ENCODE peak calls at places on chromosome 16, in four cellular contexts. One of them, this sample, is unnamed.
A peak's percentile ranks its signal among the peaks of the same experiment; 100 is the strongest.

GRCh38 chr16:9374076-9374475 is 282.6 kb downstream of the HAPSTR1 start:
- DNase-seq in CD4-positive, alpha-beta memory T cell: no peak
- DNase-seq in fibroblast of the conjunctiva: no peak
- DNase-seq in Right ventricle myocardium superior: no peak
- DNase-seq in this sample: no peak

GRCh38 chr16:84597518-84598390 is 20.1 kb downstream of the COTL1 start:
- DNase-seq in Right ventricle myocardium superior: no peak
- DNase-seq in fibroblast of the conjunctiva: no peak
- DNase-seq in CD4-positive, alpha-beta memory T cell: peak; percentile 58
- DNase-seq in this sample: no peak

GRCh38 chr16:75804368-75804767 is 78.1 kb upstream of the CPHXL start:
- DNase-seq in fibroblast of the conjunctiva: no peak
- DNase-seq in CD4-positive, alpha-beta memory T cell: no peak
- DNase-seq in Right ventricle myocardium superior: no peak
- DNase-seq in this sample: no peak

GRCh38 chr16:83772806-83773205 is 35.0 kb upstream of the HSBP1 start:
- DNase-seq in fibroblast of the conjunctiva: no peak
- DNase-seq in Right ventricle myocardium superior: no peak
- DNase-seq in CD4-positive, alpha-beta memory T cell: no peak
- DNase-seq in this sample: no peak

GRCh38 chr16:66483689-66484452 is 56.8 kb downstream of the BEAN1 start:
- DNase-seq in Right ventricle myocardium superior: peak; percentile 88
- DNase-seq in fibroblast of the conjunctiva: peak; percentile 47
- DNase-seq in CD4-positive, alpha-beta memory T cell: peak; percentile 63
- DNase-seq in this sample: no peak

GRCh38 chr16:6682142-6682811 is 650.4 kb upstream of the RBFOX1 start:
- DNase-seq in Right ventricle myocardium superior: peak; percentile 46
- DNase-seq in fibroblast of the conjunctiva: no peak
- DNase-seq in CD4-positive, alpha-beta memory T cell: no peak
- DNase-seq in this sample: no peak

GRCh38 chr16:66717112-66717675 is 20.7 kb upstream of the CMTM4 start:
- DNase-seq in fibroblast of the conjunctiva: no peak
- DNase-seq in CD4-positive, alpha-beta memory T cell: no peak
- DNase-seq in Right ventricle myocardium superior: peak; percentile 53
- DNase-seq in this sample: no peak

GRCh38 chr16:11503566-11503965 is 83.2 kb downstream of the LITAF start:
- DNase-seq in fibroblast of the conjunctiva: no peak
- DNase-seq in Right ventricle myocardium superior: no peak
- DNase-seq in CD4-positive, alpha-beta memory T cell: no peak
- DNase-seq in this sample: no peak

GRCh38 chr16:57725077-57725953 is 10.3 kb upstream of the KATNB1 start:
- DNase-seq in Right ventricle myocardium superior: no peak
- DNase-seq in CD4-positive, alpha-beta memory T cell: no peak
- DNase-seq in fibroblast of the conjunctiva: no peak
- DNase-seq in this sample: no peak